ENCODE peak calls at places on chromosomes 11 and 22, in five cellular contexts. C, U, X, N and V are unnamed samples.

GRCh38 chr11:119166368-119167076 is 2.0 kb upstream of the NLRX1 start:
- DNase-seq in C (peak), U (no peak), X (no peak), N (no peak), V (peak)

GRCh38 chr11:39641749-39642148 is 1817.7 kb downstream of the LRRC4C start:
- DNase-seq in C (no peak), U (no peak), X (no peak), N (no peak), V (no peak)

GRCh38 chr11:27218498-27219038 is 144.4 kb downstream of the CCDC34 start:
- DNase-seq in C (peak), U (no peak), X (no peak), N (no peak), V (peak)

GRCh38 chr11:72781313-72782080 is 12.3 kb downstream of the STARD10 start:
- DNase-seq in C (peak), U (peak), X (peak), N (peak), V (no peak)

GRCh38 chr11:133082851-133083488 is 449.3 kb downstream of the OPCML start:
- DNase-seq in C (peak), U (peak), X (peak), N (peak), V (peak)

GRCh38 chr11:65641233-65642013 is 3.5 kb downstream of the SIPA1 start:
- DNase-seq in C (no peak), U (peak), X (no peak), N (no peak), V (no peak)

GRCh38 chr22:45239378-45240136 is 1.1 kb downstream of the KIAA0930 start:
- DNase-seq in C (peak), U (no peak), X (peak), N (no peak), V (no peak)

GRCh38 chr22:24303007-24303406 is 32.4 kb downstream of the SPECC1L start:
- DNase-seq in C (peak), U (no peak), X (no peak), N (no peak), V (no peak)

GRCh38 chr22:47836957-47837356 is 1074.5 kb downstream of the TBC1D22A start:
- DNase-seq in C (no peak), U (no peak), X (no peak), N (no peak), V (peak)

GRCh38 chr22:48749555-48750227 is 1078.0 kb downstream of the BRD1 start:
- DNase-seq in C (no peak), U (no peak), X (no peak), N (no peak), V (no peak)

GRCh38 chr11:11403763-11404725 is 51.0 kb upstream of the CSNK2A3 start:
- DNase-seq in C (peak), U (no peak), X (no peak), N (peak), V (peak)

DNA sequence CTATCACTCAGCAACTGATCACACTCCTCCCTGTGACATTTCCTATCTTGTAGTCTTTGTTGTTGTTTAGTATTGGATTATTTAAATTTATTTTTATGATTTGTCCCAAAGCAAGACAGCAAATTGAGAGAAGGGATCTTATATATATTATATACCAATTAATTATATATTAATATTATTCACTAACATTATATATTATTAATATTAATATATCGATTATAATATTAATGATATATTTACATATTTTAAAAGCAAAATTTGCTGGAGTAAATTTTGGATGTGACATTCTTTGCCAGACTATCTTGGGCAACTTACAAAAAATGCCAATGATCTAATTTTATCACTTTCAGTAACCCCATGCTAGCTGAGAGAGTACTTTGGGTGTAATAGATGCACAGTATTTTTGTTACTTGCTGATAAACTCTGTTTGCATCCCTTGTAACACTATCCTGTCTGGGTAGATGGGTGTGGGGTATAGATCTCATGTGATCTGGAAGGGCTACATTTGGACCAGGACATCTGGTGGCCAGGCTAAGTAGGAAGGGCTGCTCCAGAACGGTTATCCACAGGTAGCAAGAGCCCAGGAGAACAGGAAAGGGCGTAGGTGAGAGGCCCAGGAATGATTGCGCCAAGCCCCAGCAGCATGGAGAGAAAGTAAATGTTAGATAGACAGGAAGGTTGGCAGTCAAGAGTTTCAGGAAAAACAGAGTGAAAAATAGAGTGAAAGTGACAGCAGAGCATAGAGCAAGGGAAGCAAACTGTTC is 608.6 kb upstream of the KIRREL3 start:
- DNase-seq in C (no peak), U (peak), X (no peak), N (peak), V (no peak)
- H3K4me3 ChIP-seq in C (no peak), U (no peak), X (no peak), N (no peak), V (no peak)

GRCh38 chr11:1934326-1935155 is 12.6 kb upstream of the MRPL23 start:
- DNase-seq in C (no peak), U (peak), X (no peak), N (no peak), V (no peak)
- H3K4me3 ChIP-seq in C (no peak), U (no peak), X (no peak), N (no peak), V (no peak)

GRCh38 chr11:102279641-102280170 is 37.6 kb upstream of the BIRC3 start:
- DNase-seq in C (peak), U (no peak), X (no peak), N (peak), V (peak)
- H3K4me3 ChIP-seq in C (peak), U (no peak), X (no peak), N (peak), V (peak)

GRCh38 chr22:36977947-36978660 is 41.1 kb downstream of the TST start:
- DNase-seq in C (peak), U (peak), X (peak), N (peak), V (peak)
- H3K4me3 ChIP-seq in C (peak), U (peak), X (peak), N (peak), V (peak)

GRCh38 chr22:26479043-26479791 is 4.4 kb downstream of the HPS4 start:
- DNase-seq in C (no peak), U (peak), X (no peak), N (no peak), V (no peak)
- H3K4me3 ChIP-seq in C (peak), U (peak), X (peak), N (no peak), V (no peak)

GRCh38 chr11:71153005-71153395 is 99.4 kb downstream of the SHANK2 start:
- DNase-seq in C (peak), U (peak), X (no peak), N (peak), V (peak)
- H3K4me3 ChIP-seq in C (no peak), U (peak), X (no peak), N (no peak), V (peak)

GRCh38 chr11:70493089-70493474 is 94.8 kb downstream of the CTTN start:
- DNase-seq in C (no peak), U (no peak), X (no peak), N (no peak), V (no peak)

GRCh38 chr11:70493891-70494290 is 95.6 kb downstream of the CTTN start:
- DNase-seq in C (no peak), U (no peak), X (no peak), N (no peak), V (no peak)

GRCh38 chr11:70490723-70491558 is 92.6 kb downstream of the CTTN start:
- DNase-seq in C (no peak), U (no peak), X (no peak), N (no peak), V (no peak)

GRCh38 chr11:70490208-70490607 is 91.9 kb downstream of the CTTN start:
- DNase-seq in C (no peak), U (no peak), X (no peak), N (no peak), V (no peak)

GRCh38 chr11:70491696-70492472 is 93.6 kb downstream of the CTTN start:
- DNase-seq in C (no peak), U (peak), X (no peak), N (no peak), V (no peak)
- H3K4me3 ChIP-seq in C (no peak), U (no peak), X (no peak), N (no peak), V (no peak)

GRCh38 chr11:46916669-46917108 is 1.7 kb downstream of the LRP4 start:
- DNase-seq in C (peak), U (peak), X (peak), N (peak), V (peak)

GRCh38 chr11:46918087-46918751 is at the start of gene LRP4:
- DNase-seq in C (peak), U (peak), X (peak), N (peak), V (no peak)

GRCh38 chr11:46917109-46918086 is 952 bp downstream of the LRP4 start:
- DNase-seq in C (no peak), U (no peak), X (peak), N (peak), V (peak)

GRCh38 chr11:46920709-46921108 is 2.4 kb upstream of the LRP4 start:
- DNase-seq in C (peak), U (no peak), X (no peak), N (no peak), V (peak)

DNA sequence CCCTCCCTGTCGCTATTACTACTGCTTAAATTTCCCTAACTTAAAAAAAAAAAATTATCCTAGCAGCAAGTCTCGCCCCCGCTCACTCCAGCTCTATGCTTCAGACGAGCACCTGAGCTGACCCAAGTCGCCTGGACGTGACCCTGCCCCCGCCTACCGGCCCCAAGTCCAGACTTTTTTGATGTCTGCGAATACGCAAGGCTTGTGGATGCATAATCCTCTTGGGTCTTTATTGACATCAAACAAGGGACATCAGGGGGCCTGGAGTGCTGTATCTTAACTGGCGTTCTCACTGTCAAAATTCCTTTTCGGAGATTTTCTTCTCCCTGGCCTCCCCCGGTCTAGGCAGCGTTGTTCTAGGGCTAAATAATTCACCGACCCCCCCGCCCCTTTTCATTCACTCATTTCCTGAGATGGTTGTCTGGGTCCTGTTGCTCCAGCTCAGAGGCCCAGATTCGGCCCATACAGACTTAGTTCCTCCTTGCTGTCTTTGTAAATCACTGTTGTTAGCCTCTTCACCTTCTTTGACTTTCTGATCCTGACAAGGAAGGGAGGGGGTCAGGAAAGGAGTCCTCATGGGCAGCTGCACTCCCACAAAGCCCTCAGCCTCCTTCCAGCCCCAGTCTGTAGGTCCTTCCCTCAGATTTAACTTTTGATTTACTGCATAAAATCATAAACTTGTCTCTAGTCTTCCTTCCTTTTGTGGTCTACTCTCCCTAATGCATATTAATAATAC is 596 bp upstream of the LRP4 start:
- DNase-seq in C (no peak), U (peak), X (no peak), N (peak), V (no peak)
- H3K4me3 ChIP-seq in C (peak), U (peak), X (peak), N (peak), V (peak)

GRCh38 chr11:1840780-1841480 is 2.1 kb downstream of the TNNI2 start:
- DNase-seq in C (no peak), U (no peak), X (no peak), N (no peak), V (no peak)
- H3K4me3 ChIP-seq in C (no peak), U (no peak), X (no peak), N (no peak), V (no peak)